ENCODE peak calls at places on chromosomes 2 and 18, in six cellular contexts. One of them, this sample, is unnamed.

GRCh38 chr2:18740428-18740827 is 151.1 kb upstream of the NT5C1B start:
- DNase-seq in fibroblast of lung: peak; percentile 91
- DNase-seq in H1: no peak
- DNase-seq in GM23338: no peak
- DNase-seq in tibial artery: peak; percentile 35
- DNase-seq in mucosa of descending colon: no peak
- DNase-seq in this sample: peak; percentile 23

GRCh38 chr2:207905546-207905945 is 119.8 kb downstream of the PLEKHM3 start:
- DNase-seq in fibroblast of lung: no peak
- DNase-seq in H1: no peak
- DNase-seq in GM23338: peak; percentile 23
- DNase-seq in tibial artery: no peak
- DNase-seq in mucosa of descending colon: peak; percentile 30
- DNase-seq in this sample: no peak

GRCh38 chr2:190181066-190181681 is 118.6 kb upstream of the MSTN start:
- DNase-seq in fibroblast of lung: no peak
- DNase-seq in H1: no peak
- DNase-seq in GM23338: no peak
- DNase-seq in tibial artery: no peak
- DNase-seq in mucosa of descending colon: no peak
- DNase-seq in this sample: no peak

GRCh38 chr2:191048073-191048472 is 34.1 kb upstream of the STAT1 start:
- DNase-seq in fibroblast of lung: peak; percentile 47
- DNase-seq in H1: no peak
- DNase-seq in GM23338: no peak
- DNase-seq in tibial artery: no peak
- DNase-seq in mucosa of descending colon: no peak
- DNase-seq in this sample: no peak

GRCh38 chr2:109614715-109615636 is 812 bp downstream of the SOWAHC start:
- DNase-seq in fibroblast of lung: peak; percentile 45
- DNase-seq in H1: peak; percentile 69
- DNase-seq in GM23338: peak; percentile 38
- DNase-seq in tibial artery: peak; percentile 25
- DNase-seq in mucosa of descending colon: peak; percentile 29
- DNase-seq in this sample: no peak

GRCh38 chr2:69954069-69954468 is 7.4 kb downstream of the ASPRV1 start:
- DNase-seq in fibroblast of lung: no peak
- DNase-seq in H1: no peak
- DNase-seq in GM23338: no peak
- DNase-seq in tibial artery: no peak
- DNase-seq in mucosa of descending colon: no peak
- DNase-seq in this sample: no peak

GRCh38 chr2:39584283-39584972 is 81.3 kb upstream of the TMEM178A start:
- DNase-seq in fibroblast of lung: peak; percentile 87
- DNase-seq in H1: no peak
- DNase-seq in GM23338: no peak
- DNase-seq in tibial artery: no peak
- DNase-seq in mucosa of descending colon: no peak
- DNase-seq in this sample: no peak

GRCh38 chr2:66447676-66448075 is 12.8 kb downstream of the MEIS1 start:
- DNase-seq in fibroblast of lung: no peak
- DNase-seq in H1: no peak
- DNase-seq in GM23338: no peak
- DNase-seq in tibial artery: no peak
- DNase-seq in mucosa of descending colon: no peak
- DNase-seq in this sample: no peak

GRCh38 chr2:20803287-20803686 is 19.6 kb downstream of the LDAH start:
- DNase-seq in fibroblast of lung: no peak
- DNase-seq in H1: no peak
- DNase-seq in GM23338: no peak
- DNase-seq in tibial artery: no peak
- DNase-seq in mucosa of descending colon: no peak
- DNase-seq in this sample: peak; percentile 65

GRCh38 chr18:58402951-58403702 is 225.8 kb downstream of the ALPK2 start:
- DNase-seq in fibroblast of lung: no peak
- DNase-seq in H1: no peak
- DNase-seq in GM23338: no peak
- DNase-seq in tibial artery: no peak
- DNase-seq in mucosa of descending colon: no peak
- DNase-seq in this sample: peak; percentile 29

GRCh38 chr18:46623541-46623940 is 33.5 kb downstream of the LOXHD1 start:
- DNase-seq in fibroblast of lung: no peak
- DNase-seq in H1: peak; percentile 44
- DNase-seq in GM23338: no peak
- DNase-seq in tibial artery: no peak
- DNase-seq in mucosa of descending colon: no peak
- DNase-seq in this sample: peak; percentile 57

GRCh38 chr2:29255006-29255405 is 139.8 kb downstream of the CLIP4 start:
- DNase-seq in fibroblast of lung: no peak
- DNase-seq in H1: no peak
- DNase-seq in GM23338: no peak
- DNase-seq in tibial artery: no peak
- DNase-seq in mucosa of descending colon: no peak
- DNase-seq in this sample: no peak
- H3K4me1 ChIP-seq in fibroblast of lung: no peaks in the 10 kb centered on the region
- H3K4me1 ChIP-seq in H1: no peaks in the 10 kb centered on the region
- H3K4me1 ChIP-seq in GM23338: no peaks in the 10 kb centered on the region
- H3K4me1 ChIP-seq in tibial artery: no peaks in the 10 kb centered on the region
- H3K4me1 ChIP-seq in mucosa of descending colon: no peaks in the 10 kb centered on the region
- H3K4me1 ChIP-seq in this sample: no peaks in the 10 kb centered on the region

DNA sequence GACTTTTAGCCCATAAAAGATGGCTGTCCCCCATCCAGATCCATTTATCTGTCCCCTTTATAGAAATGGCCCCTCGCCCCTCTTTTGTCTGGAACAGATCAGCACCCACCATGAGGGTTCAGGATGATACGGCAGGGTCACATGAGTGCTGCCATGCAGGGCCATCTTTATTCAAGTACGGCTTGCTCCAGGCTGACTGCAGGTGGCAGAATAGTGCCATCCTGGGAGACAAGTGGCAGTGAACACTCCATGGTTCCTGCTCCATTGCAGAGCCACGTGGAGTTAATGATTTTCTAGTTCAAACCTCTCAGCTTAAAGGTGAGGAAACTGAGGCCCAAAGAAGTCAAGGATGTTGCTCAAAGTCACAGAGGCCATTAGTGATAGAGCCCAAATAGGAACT is 180.6 kb downstream of the CLIP4 start:
- DNase-seq in fibroblast of lung: peak; percentile 25
- DNase-seq in H1: no peak
- DNase-seq in GM23338: peak; percentile 26
- DNase-seq in tibial artery: no peak
- DNase-seq in mucosa of descending colon: no peak
- DNase-seq in this sample: no peak
- TF ChIP-seq CTCF in fibroblast of lung: no peak
- TF ChIP-seq CTCF in H1: peak; percentile 61
- TF ChIP-seq CTCF in GM23338: peak; percentile 79
- TF ChIP-seq CTCF in tibial artery: no peak
- TF ChIP-seq CTCF in mucosa of descending colon: no peak
- TF ChIP-seq CTCF in this sample: no peak

GRCh38 chr2:131389657-131390056 is 25.7 kb upstream of the RAB6D start:
- DNase-seq in fibroblast of lung: no peak
- DNase-seq in H1: no peak
- DNase-seq in GM23338: no peak
- DNase-seq in tibial artery: no peak
- DNase-seq in mucosa of descending colon: no peak
- DNase-seq in this sample: no peak

GRCh38 chr2:131394147-131394931 is 30.4 kb upstream of the RAB6D start:
- DNase-seq in fibroblast of lung: no peak
- DNase-seq in H1: peak; percentile 73
- DNase-seq in GM23338: peak; percentile 79
- DNase-seq in tibial artery: no peak
- DNase-seq in mucosa of descending colon: peak; percentile 62
- DNase-seq in this sample: no peak
- H3K4me3 ChIP-seq in fibroblast of lung: no peak overlapping the region
- H3K4me3 ChIP-seq in H1: peak overlapping the region; percentile 70
- H3K4me3 ChIP-seq in GM23338: peak overlapping the region; percentile 67
- H3K4me3 ChIP-seq in tibial artery: peak overlapping the region; percentile 29
- H3K4me3 ChIP-seq in mucosa of descending colon: no peak overlapping the region
- H3K4me3 ChIP-seq in this sample: peak overlapping the region; percentile 25

GRCh38 chr2:86442642-86443005 is 1.5 kb downstream of the KDM3A start:
- DNase-seq in fibroblast of lung: peak; percentile 96
- DNase-seq in H1: no peak
- DNase-seq in GM23338: peak; percentile 59
- DNase-seq in tibial artery: peak; percentile 96
- DNase-seq in mucosa of descending colon: peak; percentile 84
- DNase-seq in this sample: peak; percentile 6

GRCh38 chr2:86445436-86445835 is 4.3 kb downstream of the KDM3A start:
- DNase-seq in fibroblast of lung: no peak
- DNase-seq in H1: no peak
- DNase-seq in GM23338: no peak
- DNase-seq in tibial artery: no peak
- DNase-seq in mucosa of descending colon: no peak
- DNase-seq in this sample: no peak

GRCh38 chr2:86441789-86442641 is 844 bp downstream of the KDM3A start:
- DNase-seq in fibroblast of lung: peak; percentile 65
- DNase-seq in H1: peak; percentile 51
- DNase-seq in GM23338: peak; percentile 61
- DNase-seq in tibial artery: peak; percentile 65
- DNase-seq in mucosa of descending colon: peak; percentile 60
- DNase-seq in this sample: peak; percentile 72

GRCh38 chr2:86441392-86441788 is 219 bp downstream of the KDM3A start:
- DNase-seq in fibroblast of lung: no peak
- DNase-seq in H1: no peak
- DNase-seq in GM23338: peak; percentile 7
- DNase-seq in tibial artery: no peak
- DNase-seq in mucosa of descending colon: peak; percentile 50
- DNase-seq in this sample: no peak

GRCh38 chr2:86443601-86444000 is 2.4 kb downstream of the KDM3A start:
- DNase-seq in fibroblast of lung: no peak
- DNase-seq in H1: no peak
- DNase-seq in GM23338: no peak
- DNase-seq in tibial artery: no peak
- DNase-seq in mucosa of descending colon: no peak
- DNase-seq in this sample: no peak
- H3K4me1 ChIP-seq in fibroblast of lung: peaks cover 4% of the 10 kb centered on the region
- H3K4me1 ChIP-seq in H1: no peaks in the 10 kb centered on the region
- H3K4me1 ChIP-seq in GM23338: no peaks in the 10 kb centered on the region
- H3K4me1 ChIP-seq in tibial artery: peaks cover 57% of the 10 kb centered on the region
- H3K4me1 ChIP-seq in mucosa of descending colon: peaks cover 18% of the 10 kb centered on the region
- H3K4me1 ChIP-seq in this sample: peaks cover 35% of the 10 kb centered on the region

DNA sequence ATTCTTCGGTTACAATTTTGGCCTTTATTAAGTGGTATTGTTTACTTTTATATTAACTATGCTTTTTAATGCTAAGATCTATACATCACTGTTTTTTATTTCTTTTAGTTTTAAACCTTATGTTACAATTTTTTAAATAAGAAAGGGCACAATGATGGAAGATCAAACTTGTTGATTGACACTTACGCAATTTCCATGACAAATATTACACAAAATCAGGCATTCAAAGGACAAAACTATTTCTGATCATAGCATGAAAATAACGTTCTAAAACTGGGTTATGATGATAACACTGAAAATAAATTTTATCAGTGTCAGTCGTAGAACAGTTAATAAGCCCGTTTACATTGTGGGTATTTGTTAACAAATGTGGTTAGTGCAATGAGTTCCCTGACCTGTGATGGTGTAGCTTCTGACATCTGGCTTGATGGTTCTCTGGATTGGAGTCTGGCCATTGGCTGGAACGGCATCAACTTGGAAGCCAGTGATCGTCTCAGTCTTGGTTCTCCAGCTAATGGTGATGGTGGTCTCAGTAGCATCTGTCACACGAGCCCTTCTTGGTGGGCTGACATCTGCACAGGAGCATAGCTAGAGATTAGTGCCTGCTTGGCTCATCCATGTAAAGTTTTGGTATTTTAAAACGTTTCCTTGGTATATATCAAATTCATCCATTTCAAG is 59.6 kb downstream of the FN1 start:
- DNase-seq in fibroblast of lung: no peak
- DNase-seq in H1: no peak
- DNase-seq in GM23338: no peak
- DNase-seq in tibial artery: no peak
- DNase-seq in mucosa of descending colon: no peak
- DNase-seq in this sample: no peak
- TF ChIP-seq CTCF in fibroblast of lung: no peak
- TF ChIP-seq CTCF in H1: no peak
- TF ChIP-seq CTCF in GM23338: no peak
- TF ChIP-seq CTCF in tibial artery: no peak
- TF ChIP-seq CTCF in mucosa of descending colon: no peak
- TF ChIP-seq CTCF in this sample: no peak